ENCODE peak calls at places on chromosome 21, in four cellular contexts. M, P, D and R are unnamed samples.

GRCh38 chr21:43301424-43302355 is 125.2 kb downstream of the SIK1 start:
- DNase-seq in M (no peak), P (no peak), D (no peak), R (no peak)

GRCh38 chr21:41927727-41928409 is 25.9 kb downstream of the C2CD2 start:
- DNase-seq in M (no peak), P (no peak), D (no peak), R (no peak)

GRCh38 chr21:26842976-26843911 is 2.0 kb downstream of the ADAMTS1 start:
- DNase-seq in M (peak), P (peak), D (peak), R (peak)

GRCh38 chr21:45634511-45635183 is 8.9 kb upstream of the PCBP3 start:
- DNase-seq in M (no peak), P (peak), D (no peak), R (no peak)

GRCh38 chr21:38945536-38946245 is 140.0 kb downstream of the ETS2 start:
- DNase-seq in M (peak), P (peak), D (no peak), R (no peak)

GRCh38 chr21:45781741-45782140 is 138.2 kb downstream of the PCBP3 start:
- DNase-seq in M (no peak), P (no peak), D (no peak), R (no peak)

GRCh38 chr21:46116846-46117585 is 19.1 kb downstream of the COL6A2 start:
- DNase-seq in M (peak), P (peak), D (no peak), R (no peak)

GRCh38 chr21:42974832-42975820 is 764 bp downstream of the PKNOX1 start:
- DNase-seq in M (peak), P (peak), D (peak), R (peak)

GRCh38 chr21:15966651-15967050 is 236.9 kb downstream of the USP25 start:
- DNase-seq in M (no peak), P (no peak), D (no peak), R (no peak)

GRCh38 chr21:36260030-36260787 is 59.8 kb upstream of the MORC3 start:
- DNase-seq in M (peak), P (peak), D (peak), R (peak)

GRCh38 chr21:31310750-31311149 is 33.3 kb downstream of the TIAM1 start:
- DNase-seq in M (no peak), P (peak), D (no peak), R (no peak)

GRCh38 chr21:42707207-42707830 is 53.9 kb downstream of the PDE9A start:
- DNase-seq in M (peak), P (no peak), D (no peak), R (no peak)

GRCh38 chr21:36835383-36835795 is 131.1 kb downstream of the HLCS start:
- DNase-seq in M (peak), P (no peak), D (peak), R (no peak)

GRCh38 chr21:15809818-15810217 is 80.0 kb downstream of the USP25 start:
- DNase-seq in M (no peak), P (peak), D (no peak), R (no peak)

GRCh38 chr21:32757804-32758203 is 13.8 kb downstream of the PAXBP1 start:
- DNase-seq in M (no peak), P (no peak), D (no peak), R (no peak)

GRCh38 chr21:42505090-42505726 is 8.4 kb upstream of the SLC37A1 start:
- DNase-seq in M (no peak), P (no peak), D (no peak), R (no peak)

GRCh38 chr21:25528511-25528910 is 78.8 kb downstream of the MRPL39 start:
- DNase-seq in M (no peak), P (no peak), D (no peak), R (no peak)

GRCh38 chr21:17466166-17466565 is 46.7 kb upstream of the CXADR start:
- DNase-seq in M (no peak), P (no peak), D (no peak), R (no peak)

GRCh38 chr21:42299324-42300044 is 15.7 kb downstream of the TFF3 start:
- DNase-seq in M (no peak), P (no peak), D (no peak), R (no peak)

GRCh38 chr21:32693581-32693980 is 34.2 kb downstream of the SYNJ1 start:
- DNase-seq in M (no peak), P (no peak), D (no peak), R (no peak)

GRCh38 chr21:44785620-44786344 is 15.8 kb downstream of the UBE2G2 start:
- DNase-seq in M (peak), P (no peak), D (no peak), R (no peak)

GRCh38 chr21:45258476-45258875 is 29.2 kb downstream of the POFUT2 start:
- DNase-seq in M (peak), P (no peak), D (no peak), R (no peak)

GRCh38 chr21:32257952-32258785 is 20.7 kb downstream of the MIS18A start:
- DNase-seq in M (peak), P (peak), D (peak), R (peak)

GRCh38 chr21:41726970-41727783 is 39.7 kb downstream of the RIPK4 start:
- DNase-seq in M (no peak), P (peak), D (peak), R (no peak)